ENCODE peak calls at places on chromosome 9, in five cellular contexts. V is cardiac muscle cell, Z is mucosa of descending colon, W is AG04450, X is uterus. J is an unnamed sample. For H3K9me3, the result is how much of the 10 kb centered on the place peaks cover.

GRCh38 chr9:25461416-25461815 is 216.8 kb downstream of the TUSC1 start:
- DNase-seq in V (no peak), Z (no peak), W (no peak), X (no peak), J (no peak)

GRCh38 chr9:88889386-88889785 is 101.9 kb upstream of the S1PR3 start:
- DNase-seq in V (peak), Z (no peak), W (no peak), X (no peak), J (no peak)

GRCh38 chr9:93450817-93451761 is at the start of gene FAM120A:
- DNase-seq in V (peak), Z (peak), W (no peak), X (peak), J (peak)

GRCh38 chr9:73179594-73179993 is 27.9 kb downstream of the ANXA1 start:
- DNase-seq in V (no peak), Z (no peak), W (no peak), X (no peak), J (no peak)

GRCh38 chr9:94002316-94003140 is 47.4 kb upstream of the BARX1 start:
- DNase-seq in V (peak), Z (peak), W (peak), X (no peak), J (no peak)

GRCh38 chr9:123997665-123998277 is 13.8 kb upstream of the LHX2 start:
- DNase-seq in V (peak), Z (peak), W (no peak), X (no peak), J (peak)

GRCh38 chr9:16058131-16058549 is 505.3 kb downstream of the CCDC171 start:
- DNase-seq in V (peak), Z (no peak), W (no peak), X (no peak), J (no peak)

GRCh38 chr9:17403539-17403938 is 175.3 kb upstream of the SH3GL2 start:
- DNase-seq in V (no peak), Z (no peak), W (no peak), X (no peak), J (no peak)

GRCh38 chr9:128102861-128103588 is 24.5 kb downstream of the PTGES2 start:
- DNase-seq in V (no peak), Z (no peak), W (no peak), X (peak), J (no peak)

GRCh38 chr9:97551308-97551707 is 49.8 kb downstream of the TMOD1 start:
- DNase-seq in V (no peak), Z (no peak), W (no peak), X (no peak), J (no peak)

GRCh38 chr9:114131808-114132549 is 23.4 kb upstream of the COL27A1 start:
- DNase-seq in V (no peak), Z (no peak), W (no peak), X (no peak), J (peak)

GRCh38 chr9:76603448-76603895 is 144.5 kb downstream of the GCNT1 start:
- DNase-seq in V (peak), Z (no peak), W (no peak), X (no peak), J (no peak)

GRCh38 chr9:114674798-114675554 is 7.0 kb downstream of the TEX48 start:
- DNase-seq in V (no peak), Z (no peak), W (no peak), X (no peak), J (no peak)

GRCh38 chr9:28234899-28235277 is 661.6 kb upstream of the C9orf72 start:
- DNase-seq in V (peak), Z (no peak), W (no peak), X (no peak), J (no peak)

GRCh38 chr9:78261403-78262001 is 25.6 kb downstream of the CEP78 start:
- DNase-seq in V (peak), Z (no peak), W (peak), X (no peak), J (no peak)

GRCh38 chr9:89000281-89000875 is 9.1 kb downstream of the S1PR3 start:
- DNase-seq in V (no peak), Z (no peak), W (no peak), X (no peak), J (no peak)

GRCh38 chr9:86809968-86810367 is 137.3 kb downstream of the GAS1 start:
- DNase-seq in V (no peak), Z (no peak), W (no peak), X (no peak), J (no peak)

GRCh38 chr9:124344291-124345050 is 70.8 kb downstream of the PSMB7 start:
- DNase-seq in V (no peak), Z (no peak), W (no peak), X (no peak), J (peak)

GRCh38 chr9:87007711-87008360 is 60.5 kb upstream of the GAS1 start:
- DNase-seq in V (peak), Z (no peak), W (no peak), X (no peak), J (no peak)

GRCh38 chr9:122718038-122718437 is 5.8 kb upstream of the OR1L4 start:
- DNase-seq in V (no peak), Z (no peak), W (no peak), X (no peak), J (no peak)
- H3K9me3 ChIP-seq in V (under half), Z (under half), W (under half), X (under half), J (under half)

GRCh38 chr9:130157079-130157478 is 15.1 kb upstream of the NCS1 start:
- DNase-seq in V (no peak), Z (no peak), W (no peak), X (no peak), J (no peak)
- H3K9me3 ChIP-seq in V (under half), Z (under half), W (under half), X (under half), J (under half)

GRCh38 chr9:126361810-126362238 is 35.2 kb downstream of the MVB12B start:
- DNase-seq in V (no peak), Z (no peak), W (no peak), X (no peak), J (no peak)
- H3K9me3 ChIP-seq in V (under half), Z (under half), W (under half), X (under half), J (under half)

GRCh38 chr9:81423589-81424326 is 265.6 kb downstream of the TLE1 start:
- DNase-seq in V (no peak), Z (no peak), W (no peak), X (no peak), J (no peak)
- H3K9me3 ChIP-seq in V (under half), Z (under half), W (under half), X (under half), J (under half)

GRCh38 chr9:137947012-137947411 is 69.4 kb downstream of the CACNA1B start:
- DNase-seq in V (no peak), Z (no peak), W (no peak), X (no peak), J (no peak)
- H3K9me3 ChIP-seq in V (under half), Z (under half), W (half or more), X (under half), J (under half)

GRCh38 chr9:138096192-138096845 is 218.7 kb downstream of the CACNA1B start:
- DNase-seq in V (no peak), Z (no peak), W (no peak), X (no peak), J (no peak)

GRCh38 chr9:138098908-138099791 is 221.6 kb downstream of the CACNA1B start:
- DNase-seq in V (no peak), Z (no peak), W (no peak), X (peak), J (no peak)

GRCh38 chr9:138099803-138100598 is 222.4 kb downstream of the CACNA1B start:
- DNase-seq in V (no peak), Z (no peak), W (no peak), X (peak), J (no peak)

GRCh38 chr9:138097501-138097991 is 220.0 kb downstream of the CACNA1B start:
- DNase-seq in V (no peak), Z (no peak), W (no peak), X (peak), J (no peak)

DNA sequence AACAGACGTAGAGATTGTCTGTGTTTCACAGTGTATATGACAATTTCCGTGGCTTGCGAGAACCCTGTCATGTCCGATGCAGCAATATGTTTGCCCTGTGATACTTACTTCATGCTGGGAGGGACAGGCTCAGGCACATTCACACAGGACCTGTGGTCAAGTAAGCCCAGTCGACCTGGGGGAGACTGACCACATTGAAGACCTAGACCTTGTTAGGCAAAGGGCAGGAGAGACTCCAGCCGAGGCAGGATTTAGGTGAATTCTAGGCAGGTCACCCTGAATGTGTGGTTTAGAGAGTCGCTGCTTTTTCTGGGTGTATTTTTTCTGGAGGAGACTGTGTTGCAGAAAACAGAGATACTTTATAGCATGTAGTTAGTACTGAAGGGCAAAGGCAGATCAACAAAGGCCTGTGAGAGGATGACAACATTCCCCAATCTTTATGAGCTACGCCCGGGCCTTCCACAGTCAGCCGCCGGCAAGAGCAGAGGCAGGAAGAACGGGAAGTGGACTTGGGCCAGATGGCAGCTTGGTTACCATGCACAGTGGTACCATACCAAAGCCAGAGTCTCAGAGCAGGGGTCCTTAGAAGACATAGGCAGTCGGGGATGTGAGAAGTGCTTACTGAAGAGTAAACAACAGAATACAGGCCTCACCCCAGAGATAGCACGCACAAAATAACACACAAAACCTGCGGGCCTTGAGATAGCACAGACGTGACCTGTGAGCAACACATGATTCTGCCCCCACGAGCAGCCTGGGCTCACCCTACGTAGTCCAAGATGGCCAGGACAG is 220.7 kb downstream of the CACNA1B start:
- DNase-seq in V (no peak), Z (no peak), W (no peak), X (peak), J (no peak)
- H3K9me3 ChIP-seq in V (under half), Z (under half), W (half or more), X (under half), J (under half)

J was measured in right cardiac atrium.